ENCODE peak calls at places on chromosomes 4 and X, in six cellular contexts. I is SK-N-SH, D is IMR-90, M is GM23248, L is PC-3, K is HCT116. E is an unnamed sample.

GRCh38 chrX:137033774-137034507 is at the start of gene GPR101:
- DNase-seq in I (peak), D (no peak), M (peak), L (no peak), K (no peak), E (no peak)

GRCh38 chrX:18997916-18998315 is 14.0 kb upstream of the PHKA2 start:
- DNase-seq in I (no peak), D (no peak), M (peak), L (no peak), K (no peak), E (no peak)

GRCh38 chr4:48187813-48188212 is 53.8 kb upstream of the TXK start:
- DNase-seq in I (no peak), D (no peak), M (no peak), L (no peak), K (no peak), E (no peak)

GRCh38 chr4:3304831-3305609 is 12.2 kb downstream of the RGS12 start:
- DNase-seq in I (peak), D (peak), M (peak), L (no peak), K (no peak), E (no peak)

GRCh38 chr4:3270141-3270611 is 21.2 kb downstream of the MSANTD1 start:
- DNase-seq in I (peak), D (no peak), M (no peak), L (no peak), K (no peak), E (no peak)

GRCh38 chr4:139243448-139244365 is 36.3 kb downstream of the MGARP start:
- DNase-seq in I (no peak), D (peak), M (peak), L (peak), K (no peak), E (no peak)

GRCh38 chrX:132433001-132433400 is 55.8 kb downstream of the MBNL3 start:
- DNase-seq in I (no peak), D (no peak), M (no peak), L (no peak), K (no peak), E (no peak)

GRCh38 chrX:24019448-24019847 is 7.5 kb downstream of the KLHL15 start:
- DNase-seq in I (no peak), D (no peak), M (no peak), L (no peak), K (no peak), E (no peak)

GRCh38 chr4:150130953-150131352 is 52.7 kb downstream of the DCLK2 start:
- DNase-seq in I (no peak), D (peak), M (peak), L (peak), K (no peak), E (no peak)

GRCh38 chr4:60562353-60562752 is 637.8 kb upstream of the ADGRL3 start:
- DNase-seq in I (no peak), D (no peak), M (no peak), L (no peak), K (no peak), E (no peak)

GRCh38 chr4:26227827-26228226 is 93.0 kb upstream of the RBPJ start:
- DNase-seq in I (no peak), D (no peak), M (no peak), L (no peak), K (no peak), E (no peak)

GRCh38 chrX:41090568-41091238 is 5.5 kb downstream of the USP9X start:
- DNase-seq in I (no peak), D (peak), M (peak), L (peak), K (no peak), E (no peak)

GRCh38 chrX:39750246-39750790 is 347.4 kb downstream of the BCOR start:
- DNase-seq in I (no peak), D (no peak), M (peak), L (no peak), K (no peak), E (no peak)

GRCh38 chr4:117771647-117772337 is 262.5 kb upstream of the NDST3 start:
- DNase-seq in I (no peak), D (no peak), M (no peak), L (no peak), K (peak), E (no peak)
- H2AFZ ChIP-seq in I (no peak), D (no peak), M (no peak), L (no peak), K (no peak), E (peak)

GRCh38 chr4:52298444-52298843 is 247.3 kb downstream of the SPATA18 start:
- DNase-seq in I (no peak), D (no peak), M (peak), L (peak), K (no peak), E (no peak)

DNA sequence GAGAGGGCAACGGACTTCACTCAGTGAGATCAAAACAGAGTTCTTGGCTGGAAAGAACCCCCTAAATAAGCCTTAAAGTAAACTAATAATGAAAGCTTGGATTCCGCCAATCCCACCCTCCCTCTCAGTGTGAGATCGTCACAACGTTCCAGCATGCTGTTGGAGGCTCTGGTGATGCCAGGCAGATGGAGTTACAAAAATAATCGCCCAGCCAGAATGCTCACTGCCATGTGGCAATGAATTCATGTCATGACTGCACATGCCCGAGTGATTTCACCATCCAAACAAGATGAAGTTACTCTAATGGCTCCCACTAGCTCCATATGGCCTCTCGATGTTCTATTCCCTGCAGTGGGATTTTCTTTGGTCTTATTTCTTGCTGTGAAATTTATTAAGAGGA is 248.0 kb downstream of the SPATA18 start:
- DNase-seq in I (no peak), D (no peak), M (peak), L (no peak), K (no peak), E (no peak)
- H2AFZ ChIP-seq in I (no peak), D (no peak), M (peak), L (no peak), K (no peak), E (no peak)

GRCh38 chrX:4675686-4676300 is 962.3 kb upstream of the PRKX start:
- DNase-seq in I (no peak), D (no peak), M (no peak), L (peak), K (no peak), E (no peak)
- H2AFZ ChIP-seq in I (no peak), D (no peak), M (no peak), L (no peak), K (no peak), E (no peak)

DNA sequence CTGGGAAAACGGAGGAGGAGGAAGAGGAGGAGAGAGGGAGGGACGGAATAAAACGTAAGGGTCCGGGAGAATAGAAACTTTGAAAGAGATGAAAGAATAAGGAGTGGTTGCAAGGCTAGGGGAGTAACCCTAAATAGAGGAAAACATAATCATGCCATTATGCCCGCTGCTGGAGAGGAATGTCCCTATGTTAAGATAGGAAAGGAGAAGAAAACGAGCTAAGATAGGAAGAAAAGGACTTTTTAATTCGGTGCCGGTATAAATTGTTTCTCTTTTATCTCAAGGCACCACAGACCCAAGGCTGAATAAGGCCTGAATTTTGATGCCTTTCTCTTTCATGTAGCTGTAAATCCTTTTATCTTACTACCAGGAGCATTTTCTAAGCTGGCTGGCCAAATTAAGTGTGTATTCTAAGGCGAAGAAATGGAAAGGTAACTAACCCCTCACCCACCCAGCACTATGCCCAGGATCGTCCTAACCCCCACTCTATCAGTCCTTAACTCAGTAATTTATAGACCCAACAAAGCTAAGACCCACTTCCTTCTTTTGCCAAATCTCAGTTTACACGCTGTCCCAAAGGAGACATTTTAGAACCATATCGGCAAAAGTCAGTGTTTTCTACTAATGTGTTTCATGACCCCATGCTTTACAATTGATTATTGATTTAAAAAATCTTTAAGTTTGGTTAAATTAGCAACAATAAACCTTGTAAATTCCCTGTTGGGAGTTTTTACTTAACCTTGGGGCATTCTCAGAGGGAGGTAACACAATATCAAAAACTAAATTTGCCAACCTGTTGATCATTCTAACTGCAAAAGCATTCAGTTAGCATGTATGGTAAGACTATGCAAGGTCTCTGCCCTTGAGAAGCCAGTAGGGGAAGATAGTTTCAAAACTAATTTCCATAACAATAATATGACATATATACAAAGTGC is 1.1 kb upstream of the CUL4B start:
- DNase-seq in I (no peak), D (no peak), M (no peak), L (no peak), K (no peak), E (no peak)
- H2AFZ ChIP-seq in I (peak), D (no peak), M (peak), L (peak), K (no peak), E (peak)

GRCh38 chr4:74206088-74206826 is 48.3 kb downstream of the MTHFD2L start:
- DNase-seq in I (no peak), D (peak), M (peak), L (no peak), K (no peak), E (no peak)
- H2AFZ ChIP-seq in I (peak), D (peak), M (peak), L (no peak), K (no peak), E (no peak)

GRCh38 chr4:180688480-180688879 is 1554.7 kb upstream of the TENM3 start:
- DNase-seq in I (no peak), D (no peak), M (no peak), L (no peak), K (no peak), E (no peak)
- H2AFZ ChIP-seq in I (no peak), D (no peak), M (no peak), L (no peak), K (no peak), E (no peak)

GRCh38 chr4:72712997-72713396 is 144.0 kb upstream of the ADAMTS3 start:
- DNase-seq in I (no peak), D (no peak), M (no peak), L (no peak), K (no peak), E (no peak)
- H2AFZ ChIP-seq in I (no peak), D (no peak), M (no peak), L (no peak), K (no peak), E (no peak)

E was measured in DND-41.